ENCODE peak calls at places on chromosome 9, in five cellular contexts. K is tibial artery, Q is heart right ventricle, A is upper lobe of right lung, N is left ventricle myocardium inferior. V is an unnamed sample.

GRCh38 chr9:33445941-33446506 is 1.4 kb downstream of the AQP3 start:
- DNase-seq in Q (no peak), N (no peak), K (no peak), A (no peak), V (no peak)

GRCh38 chr9:27351438-27351837 is 54.5 kb upstream of the EQTN start:
- DNase-seq in A (no peak), N (peak; percentile 52), K (peak; percentile 69), Q (peak; percentile 37), V (no peak)

GRCh38 chr9:5951686-5952211 is 61.1 kb downstream of the MLANA start:
- DNase-seq in K (no peak), Q (no peak), N (no peak), A (no peak), V (peak; percentile 43)

GRCh38 chr9:78158286-78158685 is 77.6 kb upstream of the CEP78 start:
- DNase-seq in K (no peak), A (no peak), N (no peak), Q (no peak), V (no peak)

GRCh38 chr9:113564804-113565237 is 101.3 kb downstream of the RGS3 start:
- DNase-seq in Q (peak; percentile 73), N (peak; percentile 69), K (peak; percentile 75), A (peak; percentile 86), V (peak; percentile 73)

GRCh38 chr9:121350993-121351561 is 19.0 kb downstream of the STOM start:
- DNase-seq in N (peak; percentile 57), A (no peak), Q (peak; percentile 51), K (peak; percentile 84), V (peak; percentile 83)

GRCh38 chr9:117414220-117414905 is 494 bp downstream of the ASTN2 start:
- DNase-seq in Q (peak; percentile 25), N (no peak), K (no peak), A (peak; percentile 64), V (peak; percentile 24)

GRCh38 chr9:35675732-35676392 is 2.1 kb downstream of the CA9 start:
- DNase-seq in Q (peak; percentile 64), N (no peak), A (no peak), K (no peak), V (no peak)

GRCh38 chr9:113963017-113963620 is 87.0 kb downstream of the ZNF618 start:
- DNase-seq in A (no peak), Q (peak; percentile 31), K (no peak), N (no peak), V (peak; percentile 71)

GRCh38 chr9:129404621-129405020 is 216.3 kb downstream of the C9orf50 start:
- DNase-seq in K (no peak), A (no peak), N (no peak), Q (no peak), V (no peak)

GRCh38 chr9:112754578-112754977 is 4.0 kb downstream of the SNX30 start:
- DNase-seq in N (no peak), A (no peak), K (no peak), Q (no peak), V (peak; percentile 35)

GRCh38 chr9:83472221-83472665 is 66.0 kb downstream of the FRMD3 start:
- DNase-seq in A (no peak), Q (peak; percentile 24), K (no peak), N (peak; percentile 23), V (peak; percentile 65)

GRCh38 chr9:91186311-91187101 is 175.2 kb downstream of the AUH start:
- DNase-seq in N (no peak), Q (no peak), K (no peak), A (no peak), V (peak; percentile 50)

GRCh38 chr9:85521331-85522197 is 220.2 kb downstream of the AGTPBP1 start:
- DNase-seq in N (peak; percentile 58), Q (peak; percentile 48), A (no peak), K (no peak), V (no peak)

GRCh38 chr9:85524531-85524930 is 217.2 kb downstream of the AGTPBP1 start:
- DNase-seq in A (no peak), K (no peak), N (no peak), Q (no peak), V (no peak)

GRCh38 chr9:85523202-85523601 is 218.6 kb downstream of the AGTPBP1 start:
- DNase-seq in K (no peak), A (no peak), N (no peak), Q (no peak), V (no peak)

GRCh38 chr9:85527331-85528015 is 214.3 kb downstream of the AGTPBP1 start:
- DNase-seq in A (no peak), K (no peak), N (no peak), Q (no peak), V (no peak)

DNA sequence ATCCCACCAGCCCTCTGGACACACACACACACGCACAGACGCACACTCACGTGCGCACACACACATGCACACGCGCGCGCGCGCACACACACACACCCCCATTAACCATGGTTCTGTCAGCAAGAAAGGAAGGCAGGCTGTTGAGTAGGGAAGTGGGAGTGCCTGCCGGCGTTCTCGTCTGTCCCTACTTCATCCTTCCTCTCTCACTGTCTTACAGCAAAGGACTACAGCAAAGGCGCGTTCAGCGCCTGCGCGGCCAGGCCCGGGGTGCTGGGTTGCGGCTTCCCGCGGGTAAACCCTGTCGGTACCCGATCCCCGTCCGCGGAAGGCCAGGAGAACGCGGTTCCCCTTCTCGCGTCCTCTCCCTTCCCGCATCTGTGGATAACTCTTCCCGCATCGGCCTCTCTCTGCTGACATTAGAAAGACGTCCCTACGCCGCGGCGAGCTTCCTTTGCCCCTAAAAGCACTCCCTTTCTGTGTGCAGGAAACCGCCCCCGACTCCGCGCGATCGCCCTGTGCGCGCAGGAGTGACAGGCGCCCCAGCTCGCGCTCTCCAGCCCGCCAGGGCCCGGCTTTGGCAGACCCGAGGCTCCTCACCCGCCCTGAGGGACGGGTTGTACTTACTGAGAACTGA is 219.2 kb downstream of the AGTPBP1 start:
- DNase-seq in N (peak; percentile 56), A (peak; percentile 76), K (peak; percentile 45), Q (peak; percentile 55), V (peak; percentile 51)
- H3K4me3 ChIP-seq in N (peak overlapping the region; percentile 60), A (peak overlapping the region; percentile 42), K (peak overlapping the region; percentile 38), Q (peak overlapping the region; percentile 17), V (peak overlapping the region; percentile 36)

GRCh38 chr9:106921989-106922388 is 59.0 kb downstream of the ZNF462 start:
- DNase-seq in A (no peak), K (no peak), Q (no peak), N (no peak), V (no peak)
- TF ChIP-seq CTCF in A (no peak), K (no peak), Q (no peak), N (no peak), V (no peak)

DNA sequence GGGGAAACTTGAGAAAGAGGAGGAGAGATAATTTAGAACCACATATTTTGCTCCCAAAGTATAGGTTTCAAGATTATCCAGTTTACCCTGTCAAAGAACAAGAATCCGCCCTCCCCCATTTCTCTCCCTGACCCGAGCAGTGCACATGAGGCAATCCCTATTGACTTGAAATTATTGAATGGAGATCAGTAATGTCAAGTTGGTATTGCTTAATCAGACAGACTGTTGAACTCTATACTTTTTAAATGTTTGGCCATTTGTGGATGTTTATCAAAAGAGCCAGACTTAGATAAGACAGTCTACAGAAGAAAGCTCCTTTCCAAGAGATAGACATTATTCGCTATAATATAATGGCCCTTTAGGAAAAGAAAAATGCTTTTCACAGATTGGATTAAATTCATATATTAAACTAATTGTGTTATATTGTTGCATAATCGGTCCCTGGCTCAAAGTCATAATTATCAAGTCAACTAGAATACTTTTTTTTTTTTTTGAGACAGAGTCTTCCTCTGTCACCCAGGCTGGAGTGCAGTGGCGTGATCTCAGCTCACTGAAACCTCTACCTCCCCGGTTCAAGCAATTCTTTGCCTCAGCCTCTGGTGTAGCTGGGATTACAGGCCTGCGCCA is 5.3 kb downstream of the SLC25A25 start:
- DNase-seq in A (no peak), K (peak; percentile 58), N (no peak), Q (no peak), V (no peak)
- H3K4me3 ChIP-seq in A (no peak overlapping the region), K (no peak overlapping the region), N (peak overlapping the region; percentile 20), Q (no peak overlapping the region), V (no peak overlapping the region)

GRCh38 chr9:137213160-137214060 is 7.9 kb downstream of the NDOR1 start:
- DNase-seq in N (no peak), K (no peak), A (no peak), Q (no peak), V (no peak)
- TF ChIP-seq CTCF in N (no peak), K (no peak), A (no peak), Q (no peak), V (peak; percentile 19)

V was measured in epithelial cell of esophagus.